ENCODE peak calls at places on chromosomes 13 and 19, in five cellular contexts. One of them, this sample, is unnamed.

GRCh38 chr13:43245374-43245964 is 222.1 kb downstream of the DNAJC15 start:
- DNase-seq in effector memory CD4-positive, alpha-beta T cell: no peak
- DNase-seq in A549: no peak
- DNase-seq in DND-41: no peak
- DNase-seq in IMR-90: peak; percentile 92
- DNase-seq in this sample: no peak

GRCh38 chr19:18282021-18282787 is 782 bp upstream of the JUND start:
- DNase-seq in effector memory CD4-positive, alpha-beta T cell: no peak
- DNase-seq in A549: no peak
- DNase-seq in DND-41: no peak
- DNase-seq in IMR-90: no peak
- DNase-seq in this sample: no peak

GRCh38 chr13:66489586-66489985 is 740.5 kb downstream of the PCDH9 start:
- DNase-seq in effector memory CD4-positive, alpha-beta T cell: no peak
- DNase-seq in A549: no peak
- DNase-seq in DND-41: no peak
- DNase-seq in IMR-90: peak; percentile 54
- DNase-seq in this sample: no peak

GRCh38 chr13:112332727-112333126 is 43.4 kb upstream of the SPACA7 start:
- DNase-seq in effector memory CD4-positive, alpha-beta T cell: no peak
- DNase-seq in A549: no peak
- DNase-seq in DND-41: no peak
- DNase-seq in IMR-90: no peak
- DNase-seq in this sample: no peak

GRCh38 chr19:38304866-38305429 is 897 bp downstream of the C19orf33 start:
- DNase-seq in effector memory CD4-positive, alpha-beta T cell: no peak
- DNase-seq in A549: peak; percentile 100
- DNase-seq in DND-41: no peak
- DNase-seq in IMR-90: no peak
- DNase-seq in this sample: no peak

GRCh38 chr19:52638601-52639000 is 446 bp upstream of the ZNF83 start:
- DNase-seq in effector memory CD4-positive, alpha-beta T cell: peak; percentile 1
- DNase-seq in A549: no peak
- DNase-seq in DND-41: no peak
- DNase-seq in IMR-90: peak; percentile 69
- DNase-seq in this sample: no peak

GRCh38 chr13:112642061-112642460 is 47.8 kb upstream of the ATP11A start:
- DNase-seq in effector memory CD4-positive, alpha-beta T cell: no peak
- DNase-seq in A549: no peak
- DNase-seq in DND-41: no peak
- DNase-seq in IMR-90: no peak
- DNase-seq in this sample: no peak

GRCh38 chr19:44539236-44539819 is 9.9 kb upstream of the CEACAM20 start:
- DNase-seq in effector memory CD4-positive, alpha-beta T cell: no peak
- DNase-seq in A549: no peak
- DNase-seq in DND-41: no peak
- DNase-seq in IMR-90: peak; percentile 51
- DNase-seq in this sample: no peak

GRCh38 chr19:38044267-38045111 is 137.5 kb downstream of the SIPA1L3 start:
- DNase-seq in effector memory CD4-positive, alpha-beta T cell: no peak
- DNase-seq in A549: peak; percentile 42
- DNase-seq in DND-41: no peak
- DNase-seq in IMR-90: peak; percentile 68
- DNase-seq in this sample: no peak

GRCh38 chr13:97568850-97569249 is 134.9 kb downstream of the RAP2A start:
- DNase-seq in effector memory CD4-positive, alpha-beta T cell: no peak
- DNase-seq in A549: no peak
- DNase-seq in DND-41: no peak
- DNase-seq in IMR-90: no peak
- DNase-seq in this sample: no peak

DNA sequence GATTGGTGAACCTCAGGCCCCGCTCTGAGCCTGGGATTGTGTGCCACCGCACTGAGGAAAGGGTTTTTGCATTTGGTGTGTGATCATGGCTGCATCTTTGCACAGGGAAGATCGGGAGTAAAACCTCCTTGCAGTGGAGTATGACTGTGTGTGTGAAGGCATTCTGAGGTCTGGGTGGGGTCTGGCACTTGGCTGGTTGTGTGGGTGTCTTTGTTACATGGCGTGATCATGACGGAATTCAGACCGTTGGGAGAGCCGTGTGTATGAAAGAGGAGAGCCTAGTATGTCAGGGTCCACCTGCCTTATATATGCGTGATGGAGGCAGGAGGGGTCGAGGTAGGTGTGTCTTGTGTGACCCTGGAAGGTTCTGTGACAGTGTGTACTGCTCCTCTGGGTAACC is 740 bp upstream of the BEST2 start:
- DNase-seq in effector memory CD4-positive, alpha-beta T cell: no peak
- DNase-seq in A549: no peak
- DNase-seq in DND-41: no peak
- DNase-seq in IMR-90: peak; percentile 8
- DNase-seq in this sample: no peak
- H3K27ac ChIP-seq in effector memory CD4-positive, alpha-beta T cell: no peak overlapping the region
- H3K27ac ChIP-seq in A549: peak overlapping the region; percentile 53
- H3K27ac ChIP-seq in DND-41: no peak overlapping the region
- H3K27ac ChIP-seq in IMR-90: no peak overlapping the region
- H3K27ac ChIP-seq in this sample: no peak overlapping the region

GRCh38 chr13:95106562-95106961 is 194.7 kb downstream of the ABCC4 start:
- DNase-seq in effector memory CD4-positive, alpha-beta T cell: no peak
- DNase-seq in A549: no peak
- DNase-seq in DND-41: no peak
- DNase-seq in IMR-90: no peak
- DNase-seq in this sample: no peak

GRCh38 chr13:95099541-95099940 is 201.7 kb downstream of the ABCC4 start:
- DNase-seq in effector memory CD4-positive, alpha-beta T cell: no peak
- DNase-seq in A549: peak; percentile 93
- DNase-seq in DND-41: no peak
- DNase-seq in IMR-90: peak; percentile 28
- DNase-seq in this sample: no peak

GRCh38 chr13:95098916-95099315 is 202.3 kb downstream of the ABCC4 start:
- DNase-seq in effector memory CD4-positive, alpha-beta T cell: no peak
- DNase-seq in A549: peak; percentile 36
- DNase-seq in DND-41: no peak
- DNase-seq in IMR-90: no peak
- DNase-seq in this sample: no peak

DNA sequence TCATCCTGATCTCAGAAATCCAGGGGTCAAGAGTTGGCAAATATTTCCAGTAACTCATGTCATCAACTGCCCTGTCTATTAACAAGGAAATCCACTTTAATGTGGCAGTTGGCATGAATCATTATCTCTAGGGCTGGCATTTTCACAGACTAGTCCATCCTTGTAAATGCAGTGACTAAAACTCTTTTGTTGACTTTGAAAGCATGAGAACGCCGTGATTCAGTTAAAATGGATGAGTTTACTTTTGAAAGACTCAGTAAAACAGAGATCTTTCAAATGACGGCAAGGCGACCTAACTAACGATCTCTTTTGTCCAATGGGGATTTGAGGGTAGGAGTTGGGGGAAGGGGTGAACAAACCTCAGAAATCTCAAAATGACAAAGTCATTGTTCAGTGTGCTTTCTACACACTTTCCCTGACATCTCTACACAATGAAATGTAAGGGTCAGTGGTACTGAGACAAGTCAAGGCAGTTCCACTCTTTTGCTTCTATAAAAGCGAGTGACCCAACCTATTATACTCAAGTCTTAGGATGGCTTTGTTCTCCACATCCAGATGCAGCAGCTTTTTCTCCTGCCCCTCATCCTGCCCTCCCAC is 200.6 kb downstream of the ABCC4 start:
- DNase-seq in effector memory CD4-positive, alpha-beta T cell: no peak
- DNase-seq in A549: peak; percentile 98
- DNase-seq in DND-41: no peak
- DNase-seq in IMR-90: peak; percentile 77
- DNase-seq in this sample: no peak
- H3K4me3 ChIP-seq in effector memory CD4-positive, alpha-beta T cell: no peak overlapping the region
- H3K4me3 ChIP-seq in A549: peak overlapping the region; percentile 6
- H3K4me3 ChIP-seq in DND-41: no peak overlapping the region
- H3K4me3 ChIP-seq in IMR-90: no peak overlapping the region
- H3K4me3 ChIP-seq in this sample: no peak overlapping the region

GRCh38 chr19:58519355-58520256 is at the start of gene ZBTB45:
- DNase-seq in effector memory CD4-positive, alpha-beta T cell: peak; percentile 84
- DNase-seq in A549: peak; percentile 99
- DNase-seq in DND-41: peak; percentile 96
- DNase-seq in IMR-90: peak; percentile 96
- DNase-seq in this sample: peak; percentile 87
- H3K27ac ChIP-seq in effector memory CD4-positive, alpha-beta T cell: peak within 1 kb of the TSS; percentile 73
- H3K27ac ChIP-seq in A549: peak within 1 kb of the TSS; percentile 86
- H3K27ac ChIP-seq in DND-41: peak within 1 kb of the TSS; percentile 94
- H3K27ac ChIP-seq in IMR-90: peak within 1 kb of the TSS; percentile 93
- H3K27ac ChIP-seq in this sample: peak within 1 kb of the TSS; percentile 74

DNA sequence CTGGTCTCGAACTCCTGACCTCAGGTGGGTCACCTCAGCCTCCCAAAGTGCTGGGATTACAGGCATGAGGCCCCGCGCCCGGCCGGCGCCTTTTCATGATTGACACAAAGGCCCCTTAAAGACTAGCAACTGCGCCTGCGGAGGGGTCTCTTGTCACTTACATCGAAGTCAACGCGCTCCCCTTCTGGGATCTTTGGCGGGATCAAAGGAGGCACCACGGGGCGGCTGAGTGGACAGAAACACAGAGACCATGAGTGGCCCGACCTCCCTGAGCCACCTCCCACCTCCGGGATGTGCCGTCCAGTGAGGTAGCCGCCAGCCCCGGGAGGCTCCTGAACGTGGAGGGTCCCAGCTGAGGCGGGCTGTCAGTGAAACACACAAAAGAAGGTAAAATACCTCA is 7.3 kb downstream of the TNNT1 start:
- DNase-seq in effector memory CD4-positive, alpha-beta T cell: no peak
- DNase-seq in A549: no peak
- DNase-seq in DND-41: no peak
- DNase-seq in IMR-90: no peak
- DNase-seq in this sample: no peak
- H3K4me3 ChIP-seq in effector memory CD4-positive, alpha-beta T cell: no peak overlapping the region
- H3K4me3 ChIP-seq in A549: no peak overlapping the region
- H3K4me3 ChIP-seq in DND-41: no peak overlapping the region
- H3K4me3 ChIP-seq in IMR-90: no peak overlapping the region
- H3K4me3 ChIP-seq in this sample: no peak overlapping the region

GRCh38 chr19:50024719-50025021 is 502 bp downstream of the VRK3 start:
- DNase-seq in effector memory CD4-positive, alpha-beta T cell: no peak
- DNase-seq in A549: no peak
- DNase-seq in DND-41: no peak
- DNase-seq in IMR-90: no peak
- DNase-seq in this sample: no peak
- H3K27ac ChIP-seq in effector memory CD4-positive, alpha-beta T cell: peak overlapping the region; percentile 95
- H3K27ac ChIP-seq in A549: peak overlapping the region; percentile 82
- H3K27ac ChIP-seq in DND-41: peak overlapping the region; percentile 93
- H3K27ac ChIP-seq in IMR-90: peak overlapping the region; percentile 83
- H3K27ac ChIP-seq in this sample: peak overlapping the region; percentile 98

DNA sequence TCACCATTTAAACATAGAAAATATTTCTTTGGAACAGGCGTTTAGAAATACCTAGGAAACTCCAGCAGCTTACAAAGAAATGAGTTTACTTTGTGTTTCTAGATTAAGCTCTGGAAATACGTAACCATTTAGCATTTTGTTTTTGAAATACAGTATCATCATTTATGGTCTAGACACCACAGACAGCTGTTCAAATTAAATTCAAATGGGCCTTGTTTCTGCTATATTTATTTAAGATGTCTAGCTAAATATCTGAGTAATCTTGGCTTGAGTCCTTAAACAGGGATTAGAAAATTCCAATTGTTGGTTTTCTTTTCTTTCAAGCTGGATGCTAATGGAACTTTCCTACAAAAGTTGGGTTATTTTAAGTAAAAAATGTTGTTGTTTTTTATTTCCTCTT is 228.6 kb downstream of the NDFIP2 start:
- DNase-seq in effector memory CD4-positive, alpha-beta T cell: no peak
- DNase-seq in A549: no peak
- DNase-seq in DND-41: no peak
- DNase-seq in IMR-90: peak; percentile 13
- DNase-seq in this sample: no peak
- H3K4me3 ChIP-seq in effector memory CD4-positive, alpha-beta T cell: no peak overlapping the region
- H3K4me3 ChIP-seq in A549: no peak overlapping the region
- H3K4me3 ChIP-seq in DND-41: no peak overlapping the region
- H3K4me3 ChIP-seq in IMR-90: no peak overlapping the region
- H3K4me3 ChIP-seq in this sample: no peak overlapping the region

DNA sequence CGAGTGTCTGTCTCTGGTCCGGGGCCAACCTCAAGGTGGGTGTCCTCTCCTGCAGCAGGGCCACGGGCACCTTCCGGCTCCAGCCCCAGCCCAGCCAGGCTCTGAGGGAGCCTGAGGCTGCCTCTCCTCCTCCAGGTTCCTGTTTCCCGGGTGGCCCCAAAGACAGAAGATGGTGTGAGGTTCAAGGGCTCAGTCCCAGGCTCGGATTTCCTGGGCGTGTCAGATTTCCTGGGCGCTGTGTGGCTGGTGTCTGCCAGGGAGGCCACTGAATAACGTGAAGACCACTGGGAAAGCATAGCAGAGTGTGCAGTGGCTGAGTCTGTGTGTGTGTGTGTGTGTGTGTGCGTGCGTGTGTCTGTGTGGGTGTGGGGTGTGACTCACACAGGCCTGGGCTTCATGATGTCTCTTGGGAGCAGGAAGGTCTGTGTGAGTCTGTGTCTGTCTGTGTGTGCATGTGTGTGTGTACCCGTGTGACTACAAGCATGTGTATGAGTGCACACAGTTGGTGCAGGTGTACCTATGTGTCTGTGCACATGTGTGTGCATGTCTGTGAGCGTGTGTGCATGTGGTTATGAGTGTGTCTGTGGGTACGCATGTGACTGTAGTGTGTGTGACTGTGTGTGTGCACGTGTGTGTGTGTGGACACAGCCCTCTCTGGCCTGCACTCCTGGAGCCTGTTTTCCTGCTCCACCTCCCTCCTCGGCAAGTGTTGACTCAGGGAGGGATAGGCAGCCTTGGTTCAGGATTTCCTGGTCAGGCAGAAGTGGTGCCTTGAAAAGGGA is 28.3 kb downstream of the CEBPA start:
- DNase-seq in effector memory CD4-positive, alpha-beta T cell: no peak
- DNase-seq in A549: peak; percentile 80
- DNase-seq in DND-41: no peak
- DNase-seq in IMR-90: peak; percentile 84
- DNase-seq in this sample: no peak
- H3K27ac ChIP-seq in effector memory CD4-positive, alpha-beta T cell: no peak overlapping the region
- H3K27ac ChIP-seq in A549: peak overlapping the region; percentile 43
- H3K27ac ChIP-seq in DND-41: no peak overlapping the region
- H3K27ac ChIP-seq in IMR-90: no peak overlapping the region
- H3K27ac ChIP-seq in this sample: no peak overlapping the region

DNA sequence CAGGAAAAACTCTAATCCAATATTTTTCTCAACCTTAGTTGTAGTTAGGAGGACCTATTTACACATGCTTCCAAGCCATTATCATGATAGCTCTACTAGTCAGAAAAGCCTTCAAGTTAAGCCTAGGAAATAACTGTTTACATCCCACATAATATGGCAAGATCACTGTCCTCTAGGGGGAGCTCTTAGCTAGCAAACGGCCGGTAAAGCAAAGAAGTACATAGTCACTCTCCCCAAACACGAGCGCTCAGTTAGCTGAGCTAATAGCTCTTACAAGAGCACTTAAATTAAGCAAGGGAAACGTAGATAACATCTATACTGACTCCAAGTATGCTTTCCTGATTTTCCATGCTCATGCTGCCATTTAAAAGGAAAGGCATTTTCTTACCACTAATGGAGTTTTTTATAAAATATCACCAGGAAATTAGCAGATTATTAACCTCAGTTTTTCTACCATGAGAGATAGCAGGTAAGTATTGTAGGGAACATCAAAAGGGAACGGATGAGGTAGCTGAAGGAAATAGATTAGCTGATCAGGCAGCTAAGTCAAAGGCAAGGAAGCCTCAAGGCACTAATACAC is 100.6 kb upstream of the PABPC3 start:
- DNase-seq in effector memory CD4-positive, alpha-beta T cell: peak; percentile 32
- DNase-seq in A549: peak; percentile 85
- DNase-seq in DND-41: peak; percentile 71
- DNase-seq in IMR-90: peak; percentile 82
- DNase-seq in this sample: peak; percentile 28
- H3K4me3 ChIP-seq in effector memory CD4-positive, alpha-beta T cell: no peak overlapping the region
- H3K4me3 ChIP-seq in A549: no peak overlapping the region
- H3K4me3 ChIP-seq in DND-41: no peak overlapping the region
- H3K4me3 ChIP-seq in IMR-90: no peak overlapping the region
- H3K4me3 ChIP-seq in this sample: no peak overlapping the region